ENCODE peak calls at places on chromosome 1, in five cellular contexts. B is GM23338, R is RWPE1, L is progenitor cell of endocrine pancreas, Z is H9. G is an unnamed sample.

GRCh38 chr1:233269656-233270055 is 25.9 kb downstream of the PCNX2 start:
- DNase-seq in B (no peak), R (no peak), L (no peak), Z (no peak), G (no peak)

GRCh38 chr1:61313906-61314422 is 231.6 kb downstream of the NFIA start:
- DNase-seq in B (no peak), R (no peak), L (no peak), Z (no peak), G (no peak)

GRCh38 chr1:168469690-168470089 is 74.1 kb downstream of the XCL2 start:
- DNase-seq in B (no peak), R (no peak), L (no peak), Z (no peak), G (no peak)

GRCh38 chr1:44030606-44031050 is 634 bp downstream of the SLC6A9 start:
- DNase-seq in B (peak), R (peak), L (peak), Z (peak), G (peak)

GRCh38 chr1:87386217-87386790 is 57.6 kb downstream of the LMO4 start:
- DNase-seq in B (no peak), R (no peak), L (no peak), Z (no peak), G (no peak)

GRCh38 chr1:170723518-170723917 is 59.6 kb downstream of the PRRX1 start:
- DNase-seq in B (no peak), R (no peak), L (no peak), Z (no peak), G (no peak)

GRCh38 chr1:203104096-203104495 is 18.3 kb upstream of the MYOG start:
- DNase-seq in B (no peak), R (no peak), L (no peak), Z (no peak), G (no peak)

GRCh38 chr1:246921481-246921880 is 10.3 kb downstream of the AHCTF1 start:
- DNase-seq in B (no peak), R (no peak), L (no peak), Z (no peak), G (no peak)

GRCh38 chr1:79040424-79041089 is 34.0 kb upstream of the ADGRL4 start:
- DNase-seq in B (no peak), R (no peak), L (no peak), Z (no peak), G (no peak)

DNA sequence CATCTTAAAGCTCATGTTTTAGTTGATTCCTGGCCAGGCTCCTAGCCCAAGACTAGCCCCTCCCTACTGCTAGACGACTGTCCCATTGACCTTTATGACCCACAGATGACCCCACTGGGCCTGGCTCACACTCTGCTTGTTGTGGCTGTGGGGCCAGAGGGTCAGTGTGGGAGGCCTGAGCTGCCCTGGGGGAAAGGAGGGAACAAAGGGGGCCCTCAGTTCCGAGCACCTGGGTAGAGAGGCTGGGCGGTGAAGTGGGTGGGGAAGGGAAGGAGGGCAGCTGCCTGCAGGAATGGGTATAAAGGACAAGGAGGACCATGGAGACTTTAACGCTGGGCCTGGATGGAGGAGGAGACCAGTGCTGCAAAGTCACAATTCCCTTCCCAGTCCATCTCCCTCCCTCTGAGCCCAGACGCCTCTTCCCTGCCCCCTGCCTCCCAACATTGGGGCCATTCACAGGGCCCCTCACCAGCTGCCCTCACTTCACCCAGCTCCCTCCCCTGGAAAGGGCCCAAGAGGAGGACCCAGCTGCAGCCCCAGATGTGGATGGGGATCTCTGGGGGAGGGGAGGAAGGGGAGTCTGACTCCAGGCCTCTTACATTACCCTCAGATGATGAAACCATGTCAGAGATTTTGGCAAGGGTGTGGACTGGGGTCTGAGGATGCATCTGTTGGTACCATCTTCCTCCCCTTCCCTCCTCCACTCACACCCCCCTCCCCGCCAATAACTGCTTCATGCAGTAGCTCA is 911 bp upstream of the KIF21B start:
- DNase-seq in B (peak), R (no peak), L (no peak), Z (no peak), G (no peak)
- TF ChIP-seq CTCF in B (no peak), R (no peak), L (no peak), Z (no peak), G (no peak)

GRCh38 chr1:222096476-222096772 is 354.5 kb upstream of the DUSP10 start:
- DNase-seq in B (no peak), R (no peak), L (no peak), Z (no peak), G (no peak)
- TF ChIP-seq CTCF in B (no peak), R (peak), L (no peak), Z (peak), G (peak)

GRCh38 chr1:237938553-237938952 is 47.8 kb upstream of the ZP4 start:
- DNase-seq in B (peak), R (no peak), L (no peak), Z (peak), G (no peak)
- TF ChIP-seq CTCF in B (peak), R (no peak), L (no peak), Z (peak), G (peak)

GRCh38 chr1:12188115-12188514 is 21.3 kb downstream of the TNFRSF1B start:
- DNase-seq in B (peak), R (no peak), L (no peak), Z (peak), G (no peak)
- TF ChIP-seq CTCF in B (peak), R (no peak), L (no peak), Z (no peak), G (no peak)